ENCODE peak calls at places on chromosomes 2 and 18, in eight cellular contexts. I is fibroblast of lung, Z is fibroblast of pulmonary artery, Y is fibroblast of the aortic adventitia, K is epithelial cell of proximal tubule, R is SK-N-SH, T is HL-60, D is astrocyte of the cerebellum. V is an unnamed sample.

GRCh38 chr2:19568809-19569208 is 210.4 kb upstream of the OSR1 start:
- DNase-seq in D (no peak), T (no peak), Z (no peak), I (no peak), R (no peak), Y (no peak), K (no peak), V (no peak)

GRCh38 chr2:71547616-71548285 is 94.4 kb downstream of the DYSF start:
- DNase-seq in I (no peak), Z (no peak), D (no peak), K (no peak), R (no peak), T (no peak), Y (no peak), V (no peak)

GRCh38 chr18:55559735-55560134 is 28.3 kb downstream of the TCF4 start:
- DNase-seq in Y (no peak), I (no peak), T (no peak), R (peak; percentile 9), Z (no peak), D (no peak), K (no peak), V (no peak)

GRCh38 chr2:177289824-177290632 is 25.5 kb upstream of the NFE2L2 start:
- DNase-seq in I (no peak), R (no peak), D (no peak), Z (no peak), K (no peak), Y (no peak), T (no peak), V (no peak)

GRCh38 chr2:158931577-158931976 is 36.9 kb upstream of the TANC1 start:
- DNase-seq in R (no peak), K (no peak), I (peak; percentile 85), T (no peak), Y (peak; percentile 80), Z (peak; percentile 71), D (peak; percentile 81), V (no peak)

GRCh38 chr2:192051533-192051932 is 143.2 kb downstream of the TMEFF2 start:
- DNase-seq in I (no peak), D (no peak), K (no peak), Y (no peak), T (no peak), Z (no peak), R (no peak), V (no peak)

GRCh38 chr2:44684559-44684958 is 256.9 kb upstream of the SIX3 start:
- DNase-seq in R (no peak), I (no peak), D (no peak), K (no peak), Y (no peak), T (no peak), Z (no peak), V (no peak)

GRCh38 chr2:147438897-147439296 is 405.9 kb upstream of the ACVR2A start:
- DNase-seq in I (no peak), Z (no peak), R (no peak), Y (no peak), K (no peak), T (no peak), D (no peak), V (no peak)

GRCh38 chr2:39696838-39697237 is 31.1 kb downstream of the TMEM178A start:
- DNase-seq in K (peak; percentile 39), R (peak; percentile 28), I (peak; percentile 92), Z (peak; percentile 91), T (no peak), D (peak; percentile 84), Y (peak; percentile 85), V (peak; percentile 33)
- TF ChIP-seq CTCF in K (peak; percentile 33), R (peak; percentile 68), I (peak; percentile 36), Z (peak; percentile 41), T (no peak), D (no peak), Y (peak; percentile 46), V (peak; percentile 33)

GRCh38 chr2:101699191-101699938 is 1.9 kb downstream of the MAP4K4 start:
- DNase-seq in K (no peak), R (no peak), Z (no peak), D (no peak), Y (peak; percentile 28), I (no peak), T (no peak), V (no peak)

GRCh38 chr2:101699939-101700442 is 2.5 kb downstream of the MAP4K4 start:
- DNase-seq in D (no peak), K (no peak), Z (peak; percentile 42), R (no peak), I (peak; percentile 47), Y (peak; percentile 68), T (no peak), V (no peak)

GRCh38 chr2:101697794-101698418 is 399 bp downstream of the MAP4K4 start:
- DNase-seq in Y (no peak), K (no peak), T (no peak), Z (no peak), I (no peak), R (peak; percentile 78), D (no peak), V (no peak)

GRCh38 chr2:101697124-101697793 is at the start of gene MAP4K4:
- DNase-seq in D (peak; percentile 54), Y (peak; percentile 87), T (peak; percentile 79), R (peak; percentile 90), Z (peak; percentile 86), K (no peak), I (peak; percentile 83), V (peak; percentile 39)

GRCh38 chr2:101698419-101699190 is 1.1 kb downstream of the MAP4K4 start:
- DNase-seq in Z (peak; percentile 36), Y (peak; percentile 42), I (peak; percentile 36), R (peak; percentile 36), T (no peak), D (no peak), K (no peak), V (no peak)
- H3K4me3 ChIP-seq in Z (peak overlapping the region; percentile 96), Y (peak overlapping the region; percentile 75), I (peak overlapping the region; percentile 63), R (peak overlapping the region; percentile 81), T (peak overlapping the region; percentile 67), D (peak overlapping the region; percentile 81), K (peak overlapping the region; percentile 84), V (peak overlapping the region; percentile 53)

GRCh38 chr2:18506883-18507519 is 53.5 kb downstream of the RDH14 start:
- DNase-seq in Y (no peak), R (no peak), Z (no peak), T (no peak), K (no peak), D (no peak), I (no peak), V (no peak)

GRCh38 chr2:18503686-18504085 is 56.8 kb downstream of the RDH14 start:
- DNase-seq in Z (no peak), K (no peak), Y (no peak), D (no peak), I (no peak), R (no peak), T (no peak), V (no peak)

GRCh38 chr2:18510775-18511174 is 49.7 kb downstream of the RDH14 start:
- DNase-seq in Z (no peak), K (no peak), I (no peak), R (no peak), Y (no peak), D (no peak), T (no peak), V (no peak)

GRCh38 chr2:18501156-18501555 is 59.3 kb downstream of the RDH14 start:
- DNase-seq in D (peak; percentile 48), Y (no peak), I (no peak), Z (no peak), K (no peak), T (no peak), R (no peak), V (no peak)

DNA sequence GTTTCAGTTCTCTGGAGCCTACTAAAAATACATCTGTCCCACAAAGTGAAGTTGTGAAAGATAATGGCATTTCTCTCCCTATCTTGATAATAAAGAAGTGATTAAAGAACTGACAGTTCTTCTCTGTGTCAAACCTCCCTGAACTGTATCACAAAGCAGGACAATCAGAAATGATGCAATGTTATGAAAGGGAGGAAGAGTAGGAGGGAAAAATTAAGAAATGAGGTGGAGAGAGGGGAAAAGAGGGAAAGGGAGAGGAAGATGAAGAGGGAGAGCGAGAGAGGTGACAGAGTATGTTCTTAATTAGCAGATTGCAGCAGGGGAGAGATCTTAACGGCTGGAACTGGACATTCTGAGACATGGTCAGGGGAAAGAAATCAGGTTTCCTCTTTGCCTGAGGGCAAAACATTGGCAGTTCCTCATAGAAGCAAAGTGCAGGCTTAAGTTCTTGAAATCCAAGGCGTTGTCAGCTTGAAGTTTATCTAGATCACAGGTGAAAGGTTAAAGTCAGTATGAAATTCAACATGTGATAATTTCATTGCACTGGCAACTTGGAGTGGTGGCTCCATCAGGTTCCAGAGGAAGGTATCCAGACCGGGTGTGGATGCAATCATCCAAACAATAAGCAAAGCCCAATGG is 54.6 kb downstream of the RDH14 start:
- DNase-seq in R (no peak), K (no peak), Z (no peak), T (no peak), Y (peak; percentile 39), D (no peak), I (no peak), V (no peak)
- TF ChIP-seq CTCF in R (no peak), K (no peak), Z (no peak), T (no peak), Y (no peak), D (no peak), I (no peak), V (no peak)

GRCh38 chr2:240451108-240451611 is 15.7 kb downstream of the GPC1 start:
- DNase-seq in R (no peak), T (no peak), D (no peak), K (no peak), Y (no peak), I (no peak), Z (no peak), V (no peak)

GRCh38 chr2:240451791-240452470 is 16.5 kb downstream of the GPC1 start:
- DNase-seq in K (no peak), T (no peak), Z (no peak), Y (no peak), R (no peak), I (no peak), D (no peak), V (no peak)

GRCh38 chr2:240450532-240451107 is 15.2 kb downstream of the GPC1 start:
- DNase-seq in R (no peak), Z (no peak), K (no peak), I (no peak), T (no peak), D (no peak), Y (no peak), V (no peak)

GRCh38 chr2:240448387-240449274 is 13.2 kb downstream of the GPC1 start:
- DNase-seq in D (no peak), Z (no peak), Y (no peak), I (no peak), K (no peak), R (no peak), T (no peak), V (no peak)

DNA sequence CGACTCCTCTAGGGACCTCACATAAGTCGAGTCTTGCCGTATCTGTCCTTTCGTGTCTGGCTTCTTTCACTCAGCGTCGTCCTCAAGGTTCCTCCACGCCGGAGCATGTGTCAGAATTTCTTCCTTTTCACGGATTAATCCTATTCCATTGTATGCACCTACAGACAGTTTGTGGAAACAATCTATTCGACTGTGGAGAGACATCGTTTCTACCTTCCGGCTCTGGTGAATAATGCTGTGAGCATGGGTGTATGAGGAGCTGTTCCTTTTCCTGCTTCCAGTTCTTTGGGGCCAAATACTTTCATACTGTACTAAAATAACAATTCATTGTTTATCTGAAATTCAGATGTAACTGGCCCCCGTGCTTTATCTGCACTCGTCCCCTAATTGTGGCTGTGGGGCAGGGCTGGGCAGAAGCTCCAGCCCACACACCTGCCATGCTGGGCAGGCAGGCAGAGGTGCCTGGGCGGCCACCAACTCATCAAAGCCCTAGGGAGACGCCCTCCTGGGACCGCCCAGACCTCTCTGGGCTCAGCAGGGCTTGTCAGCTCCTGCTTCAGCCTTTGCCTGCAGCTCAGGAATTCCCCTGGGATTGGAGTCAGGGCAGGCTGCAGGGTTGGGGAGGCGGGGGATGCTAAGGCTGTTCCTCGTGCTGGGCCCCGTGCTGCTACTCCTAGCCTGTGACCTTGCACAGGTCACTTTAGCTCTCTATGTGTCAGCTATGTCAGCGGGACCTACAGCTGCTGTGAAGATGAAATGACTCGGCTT is 14.5 kb downstream of the GPC1 start:
- DNase-seq in Z (peak; percentile 13), Y (no peak), R (no peak), D (no peak), T (no peak), I (no peak), K (no peak), V (no peak)
- H3K4me3 ChIP-seq in Z (no peak overlapping the region), Y (no peak overlapping the region), R (no peak overlapping the region), D (no peak overlapping the region), T (no peak overlapping the region), I (no peak overlapping the region), K (no peak overlapping the region), V (no peak overlapping the region)